ENCODE peak calls at places on chromosomes 16 and 17, in five cellular contexts. One of them, this sample, is unnamed.

GRCh38 chr17:48663134-48663924 is 37.2 kb upstream of the HOXB9 start:
- DNase-seq in GM23248: no peak
- DNase-seq in sigmoid colon: no peak
- DNase-seq in psoas muscle: no peak
- DNase-seq in upper lobe of right lung: no peak
- DNase-seq in this sample: no peak

GRCh38 chr17:29640981-29641642 is 18.4 kb upstream of the CORO6 start:
- DNase-seq in upper lobe of right lung: no peak
- DNase-seq in sigmoid colon: no peak
- DNase-seq in psoas muscle: no peak
- DNase-seq in GM23248: no peak
- DNase-seq in this sample: no peak

GRCh38 chr16:88539652-88540345 is 30.4 kb upstream of the ZC3H18 start:
- DNase-seq in upper lobe of right lung: no peak
- DNase-seq in GM23248: no peak
- DNase-seq in psoas muscle: no peak
- DNase-seq in sigmoid colon: no peak
- DNase-seq in this sample: no peak

GRCh38 chr16:48128769-48129168 is 27.0 kb downstream of the ABCC12 start:
- DNase-seq in sigmoid colon: no peak
- DNase-seq in psoas muscle: no peak
- DNase-seq in upper lobe of right lung: no peak
- DNase-seq in GM23248: no peak
- DNase-seq in this sample: no peak

GRCh38 chr17:3590231-3590630 is 19.0 kb downstream of the TRPV1 start:
- DNase-seq in GM23248: no peak
- DNase-seq in sigmoid colon: no peak
- DNase-seq in upper lobe of right lung: no peak
- DNase-seq in psoas muscle: no peak
- DNase-seq in this sample: no peak

GRCh38 chr17:34511265-34511664 is 68.1 kb upstream of the TMEM132E start:
- DNase-seq in upper lobe of right lung: no peak
- DNase-seq in GM23248: no peak
- DNase-seq in sigmoid colon: no peak
- DNase-seq in psoas muscle: no peak
- DNase-seq in this sample: no peak

GRCh38 chr17:51546114-51546513 is 285.8 kb downstream of the UTP18 start:
- DNase-seq in upper lobe of right lung: no peak
- DNase-seq in sigmoid colon: no peak
- DNase-seq in GM23248: no peak
- DNase-seq in psoas muscle: no peak
- DNase-seq in this sample: no peak

GRCh38 chr16:68978303-68978954 is 127.0 kb upstream of the HAS3 start:
- DNase-seq in sigmoid colon: no peak
- DNase-seq in psoas muscle: no peak
- DNase-seq in upper lobe of right lung: no peak
- DNase-seq in GM23248: no peak
- DNase-seq in this sample: no peak

GRCh38 chr17:30524847-30525246 is 47.6 kb downstream of the GOSR1 start:
- DNase-seq in sigmoid colon: no peak
- DNase-seq in upper lobe of right lung: no peak
- DNase-seq in GM23248: peak; percentile 44
- DNase-seq in psoas muscle: no peak
- DNase-seq in this sample: no peak

GRCh38 chr17:2949469-2950044 is 113.8 kb downstream of the OR1D5 start:
- DNase-seq in sigmoid colon: no peak
- DNase-seq in upper lobe of right lung: peak; percentile 46
- DNase-seq in GM23248: peak; percentile 94
- DNase-seq in psoas muscle: peak; percentile 65
- DNase-seq in this sample: peak; percentile 93

GRCh38 chr16:10965440-10966039 is 21.2 kb downstream of the CLEC16A start:
- DNase-seq in sigmoid colon: no peak
- DNase-seq in upper lobe of right lung: no peak
- DNase-seq in GM23248: no peak
- DNase-seq in psoas muscle: no peak
- DNase-seq in this sample: no peak

GRCh38 chr17:29179232-29180036 is 764 bp downstream of the MYO18A start:
- DNase-seq in sigmoid colon: no peak
- DNase-seq in upper lobe of right lung: peak; percentile 90
- DNase-seq in psoas muscle: peak; percentile 30
- DNase-seq in GM23248: peak; percentile 41
- DNase-seq in this sample: peak; percentile 60

GRCh38 chr17:49715717-49716279 is 8.0 kb upstream of the SLC35B1 start:
- DNase-seq in sigmoid colon: no peak
- DNase-seq in psoas muscle: no peak
- DNase-seq in GM23248: no peak
- DNase-seq in upper lobe of right lung: no peak
- DNase-seq in this sample: no peak

GRCh38 chr17:75352079-75352569 is 53.4 kb downstream of the GRB2 start:
- DNase-seq in sigmoid colon: no peak
- DNase-seq in GM23248: no peak
- DNase-seq in upper lobe of right lung: no peak
- DNase-seq in psoas muscle: no peak
- DNase-seq in this sample: no peak

GRCh38 chr17:80023261-80024205 is 12.1 kb downstream of the TBC1D16 start:
- DNase-seq in upper lobe of right lung: no peak
- DNase-seq in sigmoid colon: no peak
- DNase-seq in psoas muscle: no peak
- DNase-seq in GM23248: peak; percentile 33
- DNase-seq in this sample: no peak

GRCh38 chr16:2779978-2780898 is 3.2 kb upstream of the ELOB start:
- DNase-seq in GM23248: no peak
- DNase-seq in psoas muscle: no peak
- DNase-seq in sigmoid colon: peak; percentile 48
- DNase-seq in upper lobe of right lung: peak; percentile 47
- DNase-seq in this sample: no peak

GRCh38 chr16:85393674-85394510 is 219.2 kb upstream of the GSE1 start:
- DNase-seq in GM23248: peak; percentile 64
- DNase-seq in upper lobe of right lung: peak; percentile 83
- DNase-seq in sigmoid colon: peak; percentile 88
- DNase-seq in psoas muscle: peak; percentile 66
- DNase-seq in this sample: peak; percentile 28

GRCh38 chr16:13811834-13812233 is 108.1 kb upstream of the ERCC4 start:
- DNase-seq in psoas muscle: no peak
- DNase-seq in upper lobe of right lung: no peak
- DNase-seq in sigmoid colon: no peak
- DNase-seq in GM23248: no peak
- DNase-seq in this sample: peak; percentile 11

GRCh38 chr16:4412854-4413253 is 3.5 kb downstream of the CORO7 start:
- DNase-seq in GM23248: no peak
- DNase-seq in upper lobe of right lung: no peak
- DNase-seq in sigmoid colon: no peak
- DNase-seq in psoas muscle: no peak
- DNase-seq in this sample: no peak

GRCh38 chr17:18213666-18214270 is 11.7 kb upstream of the LLGL1 start:
- DNase-seq in GM23248: no peak
- DNase-seq in upper lobe of right lung: no peak
- DNase-seq in sigmoid colon: no peak
- DNase-seq in psoas muscle: no peak
- DNase-seq in this sample: no peak
- H3K9me3 ChIP-seq in GM23248: no peaks in the 10 kb centered on the region
- H3K9me3 ChIP-seq in upper lobe of right lung: no peaks in the 10 kb centered on the region
- H3K9me3 ChIP-seq in sigmoid colon: no peaks in the 10 kb centered on the region
- H3K9me3 ChIP-seq in psoas muscle: no peaks in the 10 kb centered on the region
- H3K9me3 ChIP-seq in this sample: no peaks in the 10 kb centered on the region

DNA sequence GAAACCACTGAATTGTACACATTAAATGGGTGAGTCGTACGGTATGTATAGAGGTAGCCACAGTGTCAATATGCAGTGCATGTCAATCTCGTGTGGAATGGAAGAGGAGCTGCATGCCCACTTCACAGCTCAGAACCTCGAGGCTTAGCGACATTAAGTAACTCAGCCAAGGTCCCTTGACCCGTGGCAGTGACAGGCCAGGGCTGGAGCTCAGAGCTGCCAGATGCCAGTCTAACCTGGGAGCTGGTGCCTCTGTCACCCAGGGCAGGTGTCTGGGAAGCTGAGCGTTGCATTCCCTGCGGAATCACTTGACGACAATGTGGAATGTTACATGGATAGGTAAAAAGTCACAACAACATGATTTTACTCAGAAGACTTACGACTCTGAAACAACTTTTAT is 298.1 kb downstream of the FOXL1 start:
- DNase-seq in psoas muscle: no peak
- DNase-seq in upper lobe of right lung: no peak
- DNase-seq in sigmoid colon: no peak
- DNase-seq in GM23248: no peak
- DNase-seq in this sample: no peak
- H3K4me3 ChIP-seq in psoas muscle: no peak overlapping the region
- H3K4me3 ChIP-seq in upper lobe of right lung: no peak overlapping the region
- H3K4me3 ChIP-seq in sigmoid colon: no peak overlapping the region
- H3K4me3 ChIP-seq in GM23248: no peak overlapping the region
- H3K4me3 ChIP-seq in this sample: no peak overlapping the region

GRCh38 chr17:61219460-61219859 is 180.2 kb upstream of the TBX2 start:
- DNase-seq in upper lobe of right lung: no peak
- DNase-seq in sigmoid colon: no peak
- DNase-seq in psoas muscle: no peak
- DNase-seq in GM23248: peak; percentile 70
- DNase-seq in this sample: no peak
- H3K27me3 ChIP-seq in upper lobe of right lung: no peaks in the 10 kb centered on the region
- H3K27me3 ChIP-seq in sigmoid colon: no peaks in the 10 kb centered on the region
- H3K27me3 ChIP-seq in psoas muscle: no peaks in the 10 kb centered on the region
- H3K27me3 ChIP-seq in GM23248: no peaks in the 10 kb centered on the region
- H3K27me3 ChIP-seq in this sample: no peaks in the 10 kb centered on the region

GRCh38 chr17:55598495-55598894 is 87.2 kb upstream of the SMIM36 start:
- DNase-seq in sigmoid colon: no peak
- DNase-seq in psoas muscle: no peak
- DNase-seq in upper lobe of right lung: no peak
- DNase-seq in GM23248: no peak
- DNase-seq in this sample: no peak
- H3K9me3 ChIP-seq in sigmoid colon: peaks cover 2% of the 10 kb centered on the region
- H3K9me3 ChIP-seq in psoas muscle: peaks cover 30% of the 10 kb centered on the region
- H3K9me3 ChIP-seq in upper lobe of right lung: peaks cover 28% of the 10 kb centered on the region
- H3K9me3 ChIP-seq in GM23248: peaks cover 8% of the 10 kb centered on the region
- H3K9me3 ChIP-seq in this sample: peaks cover 3% of the 10 kb centered on the region

DNA sequence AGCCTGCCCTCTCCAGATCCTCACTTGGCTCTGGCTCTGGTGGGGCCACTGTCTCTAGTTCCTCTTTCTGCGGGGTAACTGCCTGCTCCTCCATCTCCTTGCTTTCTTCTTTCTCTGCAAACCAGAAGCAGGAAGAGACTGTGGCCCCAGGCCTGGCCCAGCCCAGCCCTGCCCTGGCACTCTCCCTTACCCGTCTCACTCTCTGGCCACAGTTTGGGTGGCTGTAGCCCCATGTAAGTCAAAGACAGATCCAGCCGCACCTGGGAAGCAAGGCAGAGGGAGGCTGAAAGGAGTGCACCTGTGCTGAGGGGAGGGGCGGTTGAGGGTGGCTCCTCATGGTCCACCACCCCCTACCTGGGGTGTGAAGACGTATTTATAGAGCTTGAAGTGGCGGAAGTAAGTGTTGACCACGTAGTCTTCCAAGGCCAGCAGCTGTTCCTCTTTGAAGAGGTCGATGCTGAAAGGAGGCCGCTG is 2.8 kb downstream of the CFAP119 start:
- DNase-seq in upper lobe of right lung: peak; percentile 64
- DNase-seq in psoas muscle: no peak
- DNase-seq in GM23248: no peak
- DNase-seq in sigmoid colon: peak; percentile 66
- DNase-seq in this sample: no peak
- H3K4me3 ChIP-seq in upper lobe of right lung: no peak overlapping the region
- H3K4me3 ChIP-seq in psoas muscle: no peak overlapping the region
- H3K4me3 ChIP-seq in GM23248: no peak overlapping the region
- H3K4me3 ChIP-seq in sigmoid colon: no peak overlapping the region
- H3K4me3 ChIP-seq in this sample: no peak overlapping the region